ENCODE peak calls at places on chromosomes 4 and X, in five cellular contexts. F is GM12878, C is H1, H is K562, N is SK-N-SH. R is an unnamed sample.
A peak's percentile ranks its signal among the peaks of the same experiment; 100 is the strongest.

GRCh38 chr4:73836373-73837269 is at the start of gene CXCL6:
- DNase-seq in F (no peak), C (no peak), H (no peak), N (no peak), R (no peak)

GRCh38 chr4:3709846-3710441 is 56.2 kb upstream of the ADRA2C start:
- DNase-seq in F (no peak), C (no peak), H (no peak), N (no peak), R (no peak)

GRCh38 chrX:53223955-53224859 is 800 bp downstream of the KDM5C start:
- DNase-seq in F (no peak), C (no peak), H (no peak), N (peak; percentile 58), R (no peak)

GRCh38 chrX:39822133-39822748 is 275.5 kb downstream of the BCOR start:
- DNase-seq in F (no peak), C (no peak), H (no peak), N (no peak), R (no peak)

GRCh38 chr4:186819357-186820086 is 95.9 kb upstream of the FAT1 start:
- DNase-seq in F (no peak), C (no peak), H (no peak), N (no peak), R (no peak)

GRCh38 chr4:11149612-11150259 is 279.0 kb downstream of the HS3ST1 start:
- DNase-seq in F (no peak), C (no peak), H (no peak), N (no peak), R (no peak)

GRCh38 chr4:26326791-26327190 is 6.0 kb downstream of the RBPJ start:
- DNase-seq in F (no peak), C (no peak), H (no peak), N (no peak), R (no peak)

GRCh38 chrX:46130246-46130645 is 415.0 kb downstream of the ZNF674 start:
- DNase-seq in F (no peak), C (no peak), H (no peak), N (no peak), R (no peak)

GRCh38 chrX:129963729-129964128 is 18.7 kb upstream of the BCORL1 start:
- DNase-seq in F (no peak), C (no peak), H (no peak), N (no peak), R (no peak)

GRCh38 chr4:109207060-109207459 is 95.4 kb downstream of the COL25A1 start:
- DNase-seq in F (no peak), C (no peak), H (no peak), N (peak; percentile 0), R (no peak)

GRCh38 chrX:129759576-129760061 is 20.1 kb upstream of the SASH3 start:
- DNase-seq in F (no peak), C (no peak), H (peak; percentile 62), N (no peak), R (no peak)

GRCh38 chrX:29952016-29952415 is 263.3 kb upstream of the MAGEB2 start:
- DNase-seq in F (no peak), C (no peak), H (no peak), N (no peak), R (no peak)

GRCh38 chrX:17595456-17596035 is 141.7 kb upstream of the SCML1 start:
- DNase-seq in F (no peak), C (no peak), H (no peak), N (no peak), R (no peak)

GRCh38 chr4:183628189-183628588 is 30.8 kb downstream of the RWDD4 start:
- DNase-seq in F (no peak), C (no peak), H (no peak), N (no peak), R (no peak)

GRCh38 chr4:142262956-142263355 is 583.1 kb downstream of the INPP4B start:
- DNase-seq in F (no peak), C (no peak), H (no peak), N (no peak), R (no peak)

GRCh38 chr4:169243808-169244207 is 26.9 kb downstream of the SH3RF1 start:
- DNase-seq in F (no peak), C (no peak), H (no peak), N (no peak), R (peak; percentile 10)

GRCh38 chr4:112210777-112211176 is 20.8 kb upstream of the AP1AR start:
- DNase-seq in F (no peak), C (no peak), H (no peak), N (no peak), R (no peak)

DNA sequence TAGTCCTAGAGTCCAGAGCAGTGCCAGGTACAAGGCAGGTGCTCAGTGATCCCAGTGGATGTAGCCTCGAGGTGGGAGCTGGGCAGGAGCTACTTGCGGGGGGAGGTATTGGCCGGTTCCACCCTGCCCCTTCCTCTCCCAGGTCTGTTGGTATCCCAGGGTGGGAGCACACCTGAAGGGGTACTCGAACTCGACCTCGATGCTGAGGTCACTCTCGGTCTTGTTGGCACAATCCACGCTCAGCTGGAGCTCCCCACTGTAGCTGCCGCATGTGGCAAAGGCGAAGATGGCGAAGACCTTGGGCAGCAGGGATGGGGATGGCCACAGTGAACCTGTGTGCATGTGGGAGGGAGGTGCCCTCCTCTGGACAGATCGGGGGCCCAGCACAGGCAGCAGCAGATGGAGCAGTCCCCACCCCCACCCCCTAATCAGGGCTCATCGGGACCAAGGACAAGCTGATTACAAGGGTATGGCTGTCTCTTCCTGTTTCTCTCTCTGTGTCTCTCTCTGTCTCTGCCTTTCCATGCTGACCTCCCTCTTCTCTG is 2.4 kb downstream of the SYP start:
- DNase-seq in F (no peak), C (no peak), H (no peak), N (no peak), R (no peak)
- TF ChIP-seq JUND in F (no peak), C (no peak), H (no peak), N (no peak), R (no peak)

GRCh38 chr4:173264245-173264959 is 69.8 kb downstream of the HMGB2 start:
- DNase-seq in F (no peak), C (no peak), H (peak; percentile 86), N (peak; percentile 36), R (no peak)
- TF ChIP-seq JUND in F (no peak), C (no peak), H (peak; percentile 8), N (no peak), R (no peak)

DNA sequence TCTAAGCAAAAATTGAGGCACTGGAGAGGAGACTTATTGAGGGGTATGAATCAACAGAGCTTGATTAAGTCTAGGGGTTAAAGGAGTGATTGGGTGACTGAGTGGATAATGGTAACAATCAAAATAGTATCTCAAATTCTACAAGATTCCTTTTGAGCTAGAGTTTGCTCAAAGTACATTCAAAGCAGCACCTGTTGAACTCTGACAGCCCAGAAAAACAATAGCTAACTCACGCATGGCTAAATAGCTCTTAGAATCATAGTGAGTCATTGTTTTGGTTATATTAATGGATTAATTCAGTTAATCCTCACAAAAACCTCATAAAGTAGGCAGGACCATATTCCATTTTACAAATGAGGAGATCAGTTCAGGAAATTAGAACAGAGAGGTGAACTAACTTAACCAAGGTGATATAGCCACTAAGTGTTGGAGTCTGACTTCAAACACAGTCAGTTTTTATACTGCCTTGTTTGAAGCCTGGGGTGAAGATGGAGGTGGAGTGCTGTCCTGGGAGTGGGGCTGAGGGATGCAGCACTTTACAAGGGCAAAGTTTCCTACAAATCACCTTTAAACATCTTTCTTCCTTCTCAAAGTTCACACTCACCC is 35.9 kb upstream of the PPM1K start:
- DNase-seq in F (no peak), C (no peak), H (no peak), N (no peak), R (no peak)
- TF ChIP-seq JUND in F (no peak), C (no peak), H (no peak), N (no peak), R (no peak)

DNA sequence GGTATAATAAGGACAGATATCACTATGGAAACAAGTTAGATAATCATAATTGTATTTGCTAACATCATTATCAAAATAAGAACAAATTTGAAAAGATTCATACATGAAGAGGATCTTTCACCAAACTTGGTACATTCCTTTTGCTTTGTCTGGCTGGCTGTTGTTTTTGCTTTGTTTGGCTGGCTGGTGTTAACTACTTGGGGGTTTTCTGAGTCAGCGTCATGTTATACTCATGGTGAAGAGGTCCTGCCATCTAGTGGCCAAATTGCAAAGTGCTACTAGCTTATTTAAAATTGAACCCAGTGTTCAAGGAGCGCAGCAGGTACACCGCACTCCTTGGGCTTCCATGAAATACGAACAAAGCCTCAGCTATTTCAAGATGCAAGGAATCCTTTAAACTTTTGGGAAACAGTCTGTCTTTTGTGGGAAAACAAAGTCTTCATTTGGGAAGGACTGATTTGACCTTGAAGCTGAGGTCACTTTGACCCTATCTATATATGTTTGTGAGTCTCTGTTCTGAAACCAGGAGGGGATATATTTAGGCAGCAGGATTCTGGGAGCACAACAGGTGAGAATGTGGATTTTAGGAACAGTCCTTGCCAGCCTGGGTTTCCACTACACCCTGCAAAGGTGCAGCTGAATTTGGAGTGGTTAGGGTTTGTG is 129.7 kb downstream of the PLS3 start:
- DNase-seq in F (peak; percentile 23), C (peak; percentile 54), H (peak; percentile 59), N (peak; percentile 64), R (peak; percentile 60)
- TF ChIP-seq JUND in F (no peak), C (peak; percentile 18), H (peak; percentile 18), N (no peak), R (no peak)

DNA sequence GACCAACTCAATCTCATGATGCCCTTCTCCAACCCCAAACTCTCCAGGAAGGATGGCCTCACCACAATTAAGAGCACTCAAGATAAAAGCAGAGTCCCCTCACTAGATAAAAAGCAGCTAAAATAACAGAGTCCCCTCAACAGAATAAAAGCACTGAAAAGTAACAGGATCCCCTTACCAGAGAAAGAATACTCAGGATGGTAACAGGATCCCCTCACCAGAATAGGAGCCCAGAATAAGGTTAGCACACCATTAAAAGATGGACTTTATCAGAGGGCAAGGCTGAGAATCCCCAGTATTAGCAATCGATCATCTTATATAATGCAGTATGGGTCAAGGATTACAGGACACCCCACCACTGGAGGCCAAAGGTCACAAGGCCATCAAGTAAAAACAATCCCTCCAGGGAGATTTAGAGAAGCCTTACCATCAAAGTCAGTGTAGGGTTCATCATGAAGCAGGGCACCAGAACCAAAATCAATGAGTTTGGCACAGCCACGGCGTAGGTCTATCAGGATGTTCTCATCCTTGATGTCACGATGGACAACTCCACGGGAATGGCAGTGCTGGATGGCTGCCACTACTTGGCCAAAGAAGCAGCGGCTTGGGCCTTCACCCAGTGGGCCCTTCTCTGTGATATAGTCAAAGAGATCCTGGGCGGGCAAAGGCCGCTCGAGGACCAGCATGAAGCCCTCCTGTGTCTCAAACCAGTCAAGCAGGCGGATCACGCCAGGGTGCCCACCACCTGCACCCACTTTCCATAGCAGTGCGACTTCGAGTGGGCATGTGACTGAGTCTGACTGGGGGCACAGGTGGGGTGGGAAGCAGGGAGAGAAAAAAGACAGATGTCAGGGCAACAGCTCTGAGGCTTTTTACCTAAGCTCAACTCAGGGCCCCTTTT is 3.4 kb upstream of the SLC35A2 start:
- DNase-seq in F (no peak), C (no peak), H (no peak), N (no peak), R (no peak)
- TF ChIP-seq JUND in F (no peak), C (no peak), H (no peak), N (no peak), R (no peak)

GRCh38 chrX:149940015-149940716 is 1.9 kb upstream of the EOLA2 start:
- DNase-seq in F (peak; percentile 88), C (peak; percentile 96), H (peak; percentile 97), N (peak; percentile 78), R (peak; percentile 94)

GRCh38 chrX:149938427-149939270 is at the start of gene EOLA2:
- DNase-seq in F (peak; percentile 97), C (peak; percentile 94), H (peak; percentile 97), N (peak; percentile 73), R (peak; percentile 96)

GRCh38 chrX:149939271-149940014 is 1.2 kb upstream of the EOLA2 start:
- DNase-seq in F (peak; percentile 30), C (peak; percentile 63), H (peak; percentile 92), N (peak; percentile 76), R (peak; percentile 11)

GRCh38 chrX:149937881-149938426 is 337 bp downstream of the EOLA2 start:
- DNase-seq in F (no peak), C (no peak), H (peak; percentile 15), N (no peak), R (no peak)
- TF ChIP-seq JUND in F (no peak), C (no peak), H (no peak), N (no peak), R (no peak)

R was measured in T47D.